ENCODE peak calls at places on chromosomes 6 and 20, in seven cellular contexts. Z is cardiac fibroblast, E is left ventricle myocardium inferior, M is fibroblast of pulmonary artery, O is AG09309, P is choroid plexus epithelial cell, L is right atrium auricular region. Y is an unnamed sample.

GRCh38 chr6:37783831-37784584 is 35.5 kb upstream of the ZFAND3 start:
- DNase-seq in Z (peak; percentile 53), E (peak; percentile 25), M (peak; percentile 41), O (no peak), P (peak; percentile 50), L (peak; percentile 62), Y (no peak)

GRCh38 chr6:30063315-30063714 is 2.2 kb downstream of the POLR1H start:
- DNase-seq in Z (no peak), E (no peak), M (no peak), O (no peak), P (no peak), L (no peak), Y (no peak)

GRCh38 chr20:62775206-62775605 is 21.1 kb upstream of the MRGBP start:
- DNase-seq in Z (no peak), E (no peak), M (no peak), O (no peak), P (no peak), L (no peak), Y (no peak)

GRCh38 chr6:90217621-90218496 is 78.8 kb downstream of the BACH2 start:
- DNase-seq in Z (no peak), E (no peak), M (no peak), O (no peak), P (no peak), L (peak; percentile 87), Y (peak; percentile 32)

GRCh38 chr6:125445054-125445453 is 143.3 kb upstream of the HDDC2 start:
- DNase-seq in Z (no peak), E (no peak), M (no peak), O (no peak), P (no peak), L (no peak), Y (no peak)

GRCh38 chr6:100296810-100297544 is 167.7 kb downstream of the SIM1 start:
- DNase-seq in Z (peak; percentile 79), E (no peak), M (peak; percentile 82), O (peak; percentile 79), P (peak; percentile 76), L (no peak), Y (no peak)

GRCh38 chr20:41476013-41476441 is 109.4 kb upstream of the EMILIN3 start:
- DNase-seq in Z (peak; percentile 79), E (no peak), M (peak; percentile 63), O (peak; percentile 74), P (peak; percentile 72), L (no peak), Y (no peak)

GRCh38 chr20:57594092-57594911 is 25.9 kb downstream of the ZBP1 start:
- DNase-seq in Z (peak; percentile 43), E (peak; percentile 49), M (peak; percentile 38), O (no peak), P (peak; percentile 41), L (no peak), Y (peak; percentile 37)

GRCh38 chr6:42193491-42193894 is 1.3 kb downstream of the GUCA1B start:
- DNase-seq in Z (peak; percentile 17), E (no peak), M (peak; percentile 24), O (no peak), P (peak; percentile 30), L (no peak), Y (no peak)

GRCh38 chr6:8462694-8463093 is 27.3 kb upstream of the SLC35B3 start:
- DNase-seq in Z (no peak), E (no peak), M (no peak), O (no peak), P (no peak), L (no peak), Y (no peak)

GRCh38 chr6:124200661-124201060 is 397.0 kb downstream of the NKAIN2 start:
- DNase-seq in Z (no peak), E (no peak), M (no peak), O (no peak), P (no peak), L (no peak), Y (no peak)

GRCh38 chr6:37204014-37204751 is 34.2 kb downstream of the PIM1 start:
- DNase-seq in Z (peak; percentile 74), E (no peak), M (peak; percentile 60), O (no peak), P (peak; percentile 61), L (no peak), Y (peak; percentile 59)

GRCh38 chr6:52571099-52571755 is 5.6 kb downstream of the TRAM2 start:
- DNase-seq in Z (no peak), E (no peak), M (no peak), O (no peak), P (no peak), L (no peak), Y (no peak)

GRCh38 chr6:117591405-117591804 is 10.9 kb downstream of the GOPC start:
- DNase-seq in Z (no peak), E (no peak), M (peak; percentile 21), O (no peak), P (peak; percentile 41), L (no peak), Y (no peak)
- H3K4me3 ChIP-seq in Z (no peak overlapping the region), E (no peak overlapping the region), M (no peak overlapping the region), O (no peak overlapping the region), P (no peak overlapping the region), L (no peak overlapping the region), Y (no peak overlapping the region)

DNA sequence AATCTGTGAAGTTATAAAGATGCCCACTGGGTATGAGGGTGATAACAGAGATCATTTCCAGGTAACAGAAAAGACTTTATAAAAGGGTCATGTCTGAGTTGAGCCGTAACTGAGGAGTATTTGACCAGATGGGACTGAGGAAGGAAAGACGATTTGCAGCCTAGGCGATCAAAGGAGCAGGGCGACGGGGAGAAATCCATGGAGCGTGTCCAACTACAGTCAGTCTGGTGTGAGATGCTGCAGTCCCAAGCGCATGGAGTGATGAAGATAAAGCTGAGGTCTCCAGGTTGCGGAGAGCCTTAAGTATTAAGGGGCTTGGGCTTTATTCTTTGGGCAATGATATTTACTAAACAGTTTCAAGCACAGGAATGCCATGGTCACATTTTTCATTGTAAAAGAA is 166.7 kb downstream of the PRKN start:
- DNase-seq in Z (no peak), E (no peak), M (no peak), O (no peak), P (no peak), L (no peak), Y (no peak)
- H3K4me3 ChIP-seq in Z (no peak overlapping the region), E (no peak overlapping the region), M (no peak overlapping the region), O (no peak overlapping the region), P (no peak overlapping the region), L (no peak overlapping the region), Y (no peak overlapping the region)

DNA sequence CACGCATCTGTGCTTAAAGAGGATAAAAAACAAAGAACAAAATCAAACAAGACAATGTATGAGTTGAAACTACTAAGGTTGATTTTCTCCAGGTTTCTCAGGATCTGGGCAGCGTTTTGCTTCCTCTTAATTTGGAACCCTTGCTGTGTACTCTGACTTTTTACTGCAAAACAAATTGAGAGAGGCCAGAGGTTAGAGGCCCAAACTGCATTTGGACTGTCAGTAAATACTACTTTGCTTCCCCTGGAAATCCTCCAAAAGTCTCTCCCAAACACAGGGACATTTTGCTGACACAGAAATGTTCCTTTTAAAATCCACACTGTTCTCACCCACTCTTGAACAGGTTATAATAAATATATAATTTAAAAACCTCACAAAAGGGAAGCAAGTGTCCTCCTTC is 1.1 kb downstream of the ARG1 start:
- DNase-seq in Z (no peak), E (no peak), M (no peak), O (no peak), P (peak; percentile 10), L (no peak), Y (no peak)
- H3K4me3 ChIP-seq in Z (no peak overlapping the region), E (no peak overlapping the region), M (no peak overlapping the region), O (no peak overlapping the region), P (no peak overlapping the region), L (no peak overlapping the region), Y (no peak overlapping the region)

GRCh38 chr20:49482621-49483017 is at the start of gene KCNB1:
- DNase-seq in Z (peak; percentile 61), E (peak; percentile 56), M (peak; percentile 45), O (no peak), P (peak; percentile 45), L (no peak), Y (peak; percentile 33)

GRCh38 chr20:49483706-49484101 is 1.2 kb upstream of the KCNB1 start:
- DNase-seq in Z (no peak), E (no peak), M (no peak), O (no peak), P (no peak), L (no peak), Y (no peak)

GRCh38 chr20:49484180-49485140 is 2.0 kb upstream of the KCNB1 start:
- DNase-seq in Z (peak; percentile 85), E (peak; percentile 78), M (peak; percentile 79), O (peak; percentile 16), P (peak; percentile 85), L (peak; percentile 75), Y (peak; percentile 58)

GRCh38 chr20:49482173-49482572 is 295 bp downstream of the KCNB1 start:
- DNase-seq in Z (no peak), E (no peak), M (no peak), O (no peak), P (no peak), L (no peak), Y (no peak)

GRCh38 chr20:49483018-49483705 is 694 bp upstream of the KCNB1 start:
- DNase-seq in Z (no peak), E (no peak), M (no peak), O (no peak), P (no peak), L (no peak), Y (no peak)
- H3K4me3 ChIP-seq in Z (peak overlapping the region; percentile 37), E (peak overlapping the region; percentile 67), M (no peak overlapping the region), O (no peak overlapping the region), P (no peak overlapping the region), L (peak overlapping the region; percentile 26), Y (no peak overlapping the region)

GRCh38 chr6:33945931-33946330 is 142.1 kb upstream of the MLN start:
- DNase-seq in Z (no peak), E (no peak), M (no peak), O (no peak), P (no peak), L (no peak), Y (no peak)
- H3K4me3 ChIP-seq in Z (no peak overlapping the region), E (no peak overlapping the region), M (no peak overlapping the region), O (no peak overlapping the region), P (no peak overlapping the region), L (no peak overlapping the region), Y (no peak overlapping the region)